ENCODE peak calls at places on chromosome 2, in six cellular contexts. One of them, this sample, is unnamed. For H3K9me3, the result is how much of the 10 kb centered on the place peaks cover.

GRCh38 chr2:23622966-23623665 is 238.1 kb downstream of the KLHL29 start:
- DNase-seq in AG04450: no peak
- DNase-seq in pancreas: no peak
- DNase-seq in OCI-LY7: no peak
- DNase-seq in adrenal gland: no peak
- DNase-seq in mammary epithelial cell: no peak
- DNase-seq in this sample: no peak

GRCh38 chr2:85753525-85754312 is at the start of gene ATOH8:
- DNase-seq in mammary epithelial cell: peak
- DNase-seq in AG04450: no peak
- DNase-seq in pancreas: no peak
- DNase-seq in adrenal gland: peak
- DNase-seq in OCI-LY7: peak
- DNase-seq in this sample: peak

GRCh38 chr2:23412556-23413155 is 27.7 kb downstream of the KLHL29 start:
- DNase-seq in mammary epithelial cell: peak
- DNase-seq in AG04450: no peak
- DNase-seq in OCI-LY7: no peak
- DNase-seq in pancreas: no peak
- DNase-seq in adrenal gland: no peak
- DNase-seq in this sample: no peak

GRCh38 chr2:65130440-65131175 is 702 bp upstream of the RAB1A start:
- DNase-seq in pancreas: no peak
- DNase-seq in AG04450: no peak
- DNase-seq in mammary epithelial cell: no peak
- DNase-seq in OCI-LY7: no peak
- DNase-seq in adrenal gland: no peak
- DNase-seq in this sample: no peak

GRCh38 chr2:212124597-212124996 is 414.0 kb downstream of the ERBB4 start:
- DNase-seq in AG04450: no peak
- DNase-seq in adrenal gland: no peak
- DNase-seq in mammary epithelial cell: peak
- DNase-seq in pancreas: no peak
- DNase-seq in OCI-LY7: no peak
- DNase-seq in this sample: no peak

GRCh38 chr2:117058366-117058765 is 756.1 kb upstream of the DDX18 start:
- DNase-seq in adrenal gland: no peak
- DNase-seq in AG04450: no peak
- DNase-seq in OCI-LY7: peak
- DNase-seq in pancreas: no peak
- DNase-seq in mammary epithelial cell: no peak
- DNase-seq in this sample: no peak

GRCh38 chr2:160418853-160419252 is 74.8 kb downstream of the RBMS1 start:
- DNase-seq in adrenal gland: no peak
- DNase-seq in AG04450: no peak
- DNase-seq in pancreas: no peak
- DNase-seq in OCI-LY7: no peak
- DNase-seq in mammary epithelial cell: no peak
- DNase-seq in this sample: no peak

GRCh38 chr2:235712176-235712575 is 218.3 kb downstream of the AGAP1 start:
- DNase-seq in pancreas: no peak
- DNase-seq in AG04450: no peak
- DNase-seq in adrenal gland: no peak
- DNase-seq in mammary epithelial cell: no peak
- DNase-seq in OCI-LY7: no peak
- DNase-seq in this sample: no peak

GRCh38 chr2:25491966-25492532 is 150.3 kb upstream of the DNMT3A start:
- DNase-seq in pancreas: no peak
- DNase-seq in OCI-LY7: no peak
- DNase-seq in adrenal gland: no peak
- DNase-seq in AG04450: peak
- DNase-seq in mammary epithelial cell: no peak
- DNase-seq in this sample: no peak

GRCh38 chr2:60852282-60852860 is 29.0 kb upstream of the REL start:
- DNase-seq in OCI-LY7: no peak
- DNase-seq in adrenal gland: no peak
- DNase-seq in mammary epithelial cell: no peak
- DNase-seq in pancreas: no peak
- DNase-seq in AG04450: no peak
- DNase-seq in this sample: no peak

GRCh38 chr2:121906170-121906569 is 150.7 kb downstream of the TSN start:
- DNase-seq in mammary epithelial cell: no peak
- DNase-seq in OCI-LY7: no peak
- DNase-seq in pancreas: no peak
- DNase-seq in AG04450: no peak
- DNase-seq in adrenal gland: no peak
- DNase-seq in this sample: no peak

GRCh38 chr2:36626071-36626470 is 28.1 kb upstream of the FEZ2 start:
- DNase-seq in AG04450: no peak
- DNase-seq in OCI-LY7: no peak
- DNase-seq in adrenal gland: no peak
- DNase-seq in pancreas: no peak
- DNase-seq in mammary epithelial cell: no peak
- DNase-seq in this sample: no peak

GRCh38 chr2:190881074-190881479 is 456 bp downstream of the GLS start:
- DNase-seq in adrenal gland: no peak
- DNase-seq in AG04450: no peak
- DNase-seq in OCI-LY7: no peak
- DNase-seq in pancreas: no peak
- DNase-seq in mammary epithelial cell: no peak
- DNase-seq in this sample: no peak

GRCh38 chr2:173414823-173415322 is 60.2 kb downstream of the CDCA7 start:
- DNase-seq in mammary epithelial cell: peak
- DNase-seq in pancreas: no peak
- DNase-seq in AG04450: no peak
- DNase-seq in OCI-LY7: no peak
- DNase-seq in adrenal gland: no peak
- DNase-seq in this sample: no peak

GRCh38 chr2:127220102-127220806 is at the start of gene CYP27C1:
- DNase-seq in AG04450: no peak
- DNase-seq in mammary epithelial cell: no peak
- DNase-seq in pancreas: no peak
- DNase-seq in adrenal gland: no peak
- DNase-seq in OCI-LY7: no peak
- DNase-seq in this sample: no peak

GRCh38 chr2:39728941-39729351 is 50.1 kb downstream of the THUMPD2 start:
- DNase-seq in OCI-LY7: peak
- DNase-seq in pancreas: peak
- DNase-seq in adrenal gland: no peak
- DNase-seq in mammary epithelial cell: no peak
- DNase-seq in AG04450: no peak
- DNase-seq in this sample: no peak

GRCh38 chr2:230956827-230957755 is 32.0 kb upstream of the GPR55 start:
- DNase-seq in pancreas: no peak
- DNase-seq in adrenal gland: peak
- DNase-seq in AG04450: no peak
- DNase-seq in OCI-LY7: no peak
- DNase-seq in mammary epithelial cell: peak
- DNase-seq in this sample: peak

GRCh38 chr2:72949642-72950041 is 32.3 kb downstream of the EMX1 start:
- DNase-seq in AG04450: no peak
- DNase-seq in pancreas: no peak
- DNase-seq in mammary epithelial cell: no peak
- DNase-seq in adrenal gland: no peak
- DNase-seq in OCI-LY7: no peak
- DNase-seq in this sample: no peak

GRCh38 chr2:48540237-48540935 is 10.4 kb downstream of the STON1 start:
- DNase-seq in pancreas: no peak
- DNase-seq in AG04450: no peak
- DNase-seq in mammary epithelial cell: no peak
- DNase-seq in OCI-LY7: no peak
- DNase-seq in adrenal gland: no peak
- DNase-seq in this sample: no peak

GRCh38 chr2:177465400-177466138 is 73.0 kb downstream of the AGPS start:
- DNase-seq in pancreas: no peak
- DNase-seq in AG04450: no peak
- DNase-seq in mammary epithelial cell: no peak
- DNase-seq in adrenal gland: no peak
- DNase-seq in OCI-LY7: no peak
- DNase-seq in this sample: no peak

GRCh38 chr2:240526521-240526920 is 31.3 kb downstream of the ANKMY1 start:
- DNase-seq in mammary epithelial cell: no peak
- DNase-seq in OCI-LY7: no peak
- DNase-seq in pancreas: no peak
- DNase-seq in adrenal gland: no peak
- DNase-seq in AG04450: no peak
- DNase-seq in this sample: no peak
- H3K9me3 ChIP-seq in mammary epithelial cell: under half
- H3K9me3 ChIP-seq in OCI-LY7: under half
- H3K9me3 ChIP-seq in pancreas: under half
- H3K9me3 ChIP-seq in adrenal gland: under half
- H3K9me3 ChIP-seq in AG04450: half or more
- H3K9me3 ChIP-seq in this sample: under half

GRCh38 chr2:125901278-125901677 is 754.7 kb upstream of the GYPC start:
- DNase-seq in mammary epithelial cell: no peak
- DNase-seq in AG04450: no peak
- DNase-seq in OCI-LY7: no peak
- DNase-seq in adrenal gland: no peak
- DNase-seq in pancreas: no peak
- DNase-seq in this sample: no peak
- H3K9me3 ChIP-seq in mammary epithelial cell: under half
- H3K9me3 ChIP-seq in AG04450: under half
- H3K9me3 ChIP-seq in OCI-LY7: under half
- H3K9me3 ChIP-seq in adrenal gland: under half
- H3K9me3 ChIP-seq in pancreas: under half
- H3K9me3 ChIP-seq in this sample: under half

GRCh38 chr2:179263015-179263414 is 1.6 kb downstream of the SESTD1 start:
- DNase-seq in OCI-LY7: no peak
- DNase-seq in adrenal gland: no peak
- DNase-seq in AG04450: no peak
- DNase-seq in mammary epithelial cell: peak
- DNase-seq in pancreas: no peak
- DNase-seq in this sample: no peak
- H3K9me3 ChIP-seq in OCI-LY7: under half
- H3K9me3 ChIP-seq in adrenal gland: under half
- H3K9me3 ChIP-seq in AG04450: under half
- H3K9me3 ChIP-seq in mammary epithelial cell: under half
- H3K9me3 ChIP-seq in pancreas: under half
- H3K9me3 ChIP-seq in this sample: under half

GRCh38 chr2:136858656-136859055 is 93.3 kb downstream of the THSD7B start:
- DNase-seq in pancreas: no peak
- DNase-seq in adrenal gland: no peak
- DNase-seq in OCI-LY7: no peak
- DNase-seq in AG04450: no peak
- DNase-seq in mammary epithelial cell: no peak
- DNase-seq in this sample: no peak

GRCh38 chr2:136863874-136864273 is 98.5 kb downstream of the THSD7B start:
- DNase-seq in OCI-LY7: no peak
- DNase-seq in adrenal gland: no peak
- DNase-seq in AG04450: no peak
- DNase-seq in mammary epithelial cell: no peak
- DNase-seq in pancreas: no peak
- DNase-seq in this sample: no peak

GRCh38 chr2:136860443-136860958 is 95.2 kb downstream of the THSD7B start:
- DNase-seq in AG04450: no peak
- DNase-seq in OCI-LY7: no peak
- DNase-seq in mammary epithelial cell: no peak
- DNase-seq in pancreas: no peak
- DNase-seq in adrenal gland: no peak
- DNase-seq in this sample: no peak

DNA sequence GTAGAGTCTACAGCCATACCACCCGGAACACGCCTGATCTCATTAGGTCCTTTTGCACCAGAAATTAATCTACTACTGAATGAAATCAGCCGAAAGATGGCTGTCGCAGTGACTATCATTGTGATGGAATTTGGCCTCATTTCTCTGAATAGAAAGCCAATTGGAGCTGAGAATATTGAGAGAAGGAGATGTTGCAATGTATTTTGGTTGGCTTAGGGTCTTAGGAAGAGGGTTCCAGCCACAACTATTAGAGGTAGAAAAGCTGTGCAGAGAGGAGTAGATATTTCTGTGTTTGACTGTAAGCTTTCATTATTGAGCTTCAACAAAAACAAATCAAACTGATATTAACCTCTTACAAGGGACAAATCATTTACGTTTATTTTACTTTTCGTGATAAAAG is 98.1 kb downstream of the THSD7B start:
- DNase-seq in pancreas: no peak
- DNase-seq in OCI-LY7: no peak
- DNase-seq in AG04450: no peak
- DNase-seq in adrenal gland: no peak
- DNase-seq in mammary epithelial cell: no peak
- DNase-seq in this sample: no peak
- H3K9me3 ChIP-seq in pancreas: under half
- H3K9me3 ChIP-seq in OCI-LY7: under half
- H3K9me3 ChIP-seq in AG04450: under half
- H3K9me3 ChIP-seq in adrenal gland: under half
- H3K9me3 ChIP-seq in mammary epithelial cell: under half
- H3K9me3 ChIP-seq in this sample: under half

GRCh38 chr2:80393996-80394395 is 89.4 kb upstream of the LRRTM1 start:
- DNase-seq in pancreas: no peak
- DNase-seq in adrenal gland: no peak
- DNase-seq in mammary epithelial cell: no peak
- DNase-seq in OCI-LY7: no peak
- DNase-seq in AG04450: no peak
- DNase-seq in this sample: no peak

GRCh38 chr2:80392446-80392845 is 87.9 kb upstream of the LRRTM1 start:
- DNase-seq in adrenal gland: no peak
- DNase-seq in OCI-LY7: no peak
- DNase-seq in pancreas: no peak
- DNase-seq in mammary epithelial cell: no peak
- DNase-seq in AG04450: no peak
- DNase-seq in this sample: no peak

GRCh38 chr2:80395251-80395650 is 90.7 kb upstream of the LRRTM1 start:
- DNase-seq in AG04450: no peak
- DNase-seq in adrenal gland: no peak
- DNase-seq in mammary epithelial cell: no peak
- DNase-seq in pancreas: no peak
- DNase-seq in OCI-LY7: no peak
- DNase-seq in this sample: no peak

DNA sequence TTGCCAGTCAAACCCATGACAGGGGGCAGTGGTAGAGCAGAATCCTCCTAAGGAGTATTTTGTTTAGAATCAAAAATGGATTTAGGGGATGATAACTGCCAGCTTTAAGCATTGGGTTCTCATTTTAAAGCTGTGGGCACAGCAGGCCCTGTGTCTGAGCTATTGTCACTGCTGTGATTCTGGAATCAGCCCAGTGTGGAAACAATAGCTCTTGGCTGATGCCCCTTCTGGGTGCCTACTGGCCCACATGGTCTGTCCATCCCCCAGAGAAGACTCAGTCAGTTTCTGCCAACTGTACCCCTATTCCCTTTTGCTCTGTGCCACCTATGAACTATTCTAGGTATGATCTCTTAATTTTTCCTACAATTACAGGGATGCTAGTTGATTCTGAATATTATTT is 91.7 kb upstream of the LRRTM1 start:
- DNase-seq in pancreas: no peak
- DNase-seq in OCI-LY7: no peak
- DNase-seq in adrenal gland: no peak
- DNase-seq in mammary epithelial cell: no peak
- DNase-seq in AG04450: no peak
- DNase-seq in this sample: no peak
- H3K9me3 ChIP-seq in pancreas: under half
- H3K9me3 ChIP-seq in OCI-LY7: under half
- H3K9me3 ChIP-seq in adrenal gland: under half
- H3K9me3 ChIP-seq in mammary epithelial cell: under half
- H3K9me3 ChIP-seq in AG04450: under half
- H3K9me3 ChIP-seq in this sample: under half

This sample was measured in left ventricle myocardium inferior.